ENCODE peak calls at places on chromosomes 5 and 9, in eight cellular contexts. X, N, L, M, I, F, H and T are unnamed samples.

GRCh38 chr9:88521308-88521707 is 13.7 kb upstream of the NXNL2 start:
- DNase-seq in L (no peak), X (no peak), F (no peak), N (no peak), M (no peak), I (no peak), H (no peak), T (no peak)

GRCh38 chr9:97853056-97853843 is at the start of gene FOXE1:
- DNase-seq in L (no peak), H (no peak), M (no peak), F (no peak), X (no peak), I (no peak), N (no peak), T (peak; percentile 55)

GRCh38 chr9:91948061-91948422 is 2.0 kb downstream of the ROR2 start:
- DNase-seq in I (no peak), H (no peak), N (peak; percentile 69), L (no peak), M (no peak), X (no peak), F (no peak), T (peak; percentile 38)

GRCh38 chr9:122060481-122060880 is 32.6 kb downstream of the TTLL11 start:
- DNase-seq in M (no peak), X (no peak), H (no peak), F (no peak), L (no peak), I (no peak), N (no peak), T (no peak)

GRCh38 chr5:5062903-5063302 is 77.2 kb upstream of the ADAMTS16 start:
- DNase-seq in I (no peak), M (no peak), L (no peak), N (no peak), F (no peak), X (peak; percentile 46), H (no peak), T (no peak)

GRCh38 chr5:62982348-62982747 is 403.7 kb downstream of the LRRC70 start:
- DNase-seq in F (no peak), I (no peak), H (no peak), N (no peak), L (no peak), M (peak; percentile 9), X (no peak), T (peak; percentile 34)

GRCh38 chr5:16108418-16108817 is 71.2 kb downstream of the MARCHF11 start:
- DNase-seq in L (no peak), F (no peak), H (no peak), X (no peak), M (no peak), I (no peak), N (no peak), T (no peak)

GRCh38 chr9:98860871-98861293 is 53.4 kb downstream of the GALNT12 start:
- DNase-seq in H (no peak), M (peak; percentile 91), F (no peak), X (no peak), N (peak; percentile 98), L (no peak), I (no peak), T (peak; percentile 28)

GRCh38 chr5:112331892-112332291 is 87.2 kb downstream of the EPB41L4A start:
- DNase-seq in N (no peak), H (no peak), F (no peak), I (no peak), X (no peak), L (no peak), M (no peak), T (no peak)

GRCh38 chr5:122313001-122313402 is 965 bp downstream of the SNCAIP start:
- DNase-seq in N (no peak), F (no peak), X (no peak), L (no peak), M (no peak), I (no peak), H (no peak), T (peak; percentile 17)

GRCh38 chr9:116151966-116152381 is 1.6 kb upstream of the PAPPA start:
- DNase-seq in N (peak; percentile 86), I (no peak), X (peak; percentile 65), F (no peak), M (no peak), H (no peak), L (no peak), T (no peak)

GRCh38 chr5:133756756-133757155 is 144.4 kb upstream of the FSTL4 start:
- DNase-seq in N (no peak), M (no peak), X (no peak), F (no peak), L (no peak), I (no peak), H (no peak), T (no peak)

GRCh38 chr5:82406200-82406773 is 128.1 kb upstream of the RPS23 start:
- DNase-seq in M (no peak), H (no peak), X (peak; percentile 30), L (no peak), N (peak; percentile 96), I (no peak), F (no peak), T (peak; percentile 36)

GRCh38 chr5:42614509-42614908 is 142.1 kb upstream of the CCDC152 start:
- DNase-seq in M (no peak), F (no peak), N (peak; percentile 73), H (no peak), I (no peak), L (no peak), X (peak; percentile 70), T (no peak)

GRCh38 chr9:38029923-38030638 is 38.9 kb downstream of the SHB start:
- DNase-seq in F (no peak), M (no peak), H (no peak), N (no peak), L (no peak), I (no peak), X (no peak), T (no peak)

GRCh38 chr9:74770508-74771261 is 117.0 kb downstream of the TRPM6 start:
- DNase-seq in X (no peak), L (no peak), H (peak; percentile 26), F (peak; percentile 11), I (peak; percentile 12), N (peak; percentile 28), M (peak; percentile 30), T (peak; percentile 89)

GRCh38 chr5:36728697-36729543 is 122.5 kb downstream of the SLC1A3 start:
- DNase-seq in I (no peak), F (peak; percentile 55), N (peak; percentile 75), X (peak; percentile 78), L (no peak), M (peak; percentile 39), H (peak; percentile 37), T (peak; percentile 86)

GRCh38 chr9:86246752-86247161 is 12.7 kb downstream of the C9orf153 start:
- DNase-seq in X (no peak), M (peak; percentile 19), H (peak; percentile 32), I (no peak), L (no peak), F (no peak), N (peak; percentile 31), T (peak; percentile 58)

GRCh38 chr9:110116543-110116885 is 91.4 kb downstream of the C9orf152 start:
- DNase-seq in M (no peak), L (no peak), I (no peak), F (no peak), X (peak; percentile 16), N (peak; percentile 100), H (no peak), T (no peak)

GRCh38 chr5:139797335-139797734 is 1.7 kb downstream of the PSD2 start:
- DNase-seq in I (no peak), F (no peak), L (no peak), M (no peak), H (no peak), N (no peak), X (no peak), T (no peak)

GRCh38 chr9:130240410-130241197 is 25.0 kb upstream of the HMCN2 start:
- DNase-seq in N (peak; percentile 69), M (peak; percentile 90), H (peak; percentile 32), L (no peak), X (peak; percentile 65), I (no peak), F (peak; percentile 31), T (peak; percentile 82)

GRCh38 chr9:85114799-85115198 is 445.3 kb downstream of the NTRK2 start:
- DNase-seq in F (no peak), L (no peak), H (no peak), N (no peak), I (no peak), M (no peak), X (no peak), T (no peak)

GRCh38 chr9:135887585-135888050 is 19.7 kb downstream of the CAMSAP1 start:
- DNase-seq in N (no peak), H (no peak), L (no peak), X (no peak), M (peak; percentile 67), F (peak; percentile 59), I (no peak), T (peak; percentile 76)

GRCh38 chr5:159156839-159157238 is 52.5 kb downstream of the RNF145 start:
- DNase-seq in H (peak; percentile 18), X (peak; percentile 81), I (no peak), M (peak; percentile 55), L (no peak), N (peak; percentile 83), F (peak; percentile 62), T (peak; percentile 89)

GRCh38 chr5:107359033-107359915 is 311.5 kb downstream of the EFNA5 start:
- DNase-seq in F (no peak), X (no peak), I (no peak), M (no peak), H (no peak), L (no peak), N (peak; percentile 64), T (no peak)

GRCh38 chr5:88830567-88830966 is 52.4 kb downstream of the MEF2C start:
- DNase-seq in I (no peak), L (no peak), H (no peak), N (no peak), X (no peak), F (no peak), M (no peak), T (no peak)

GRCh38 chr5:138964547-138965174 is 89.5 kb upstream of the LRRTM2 start:
- DNase-seq in M (peak; percentile 60), X (no peak), F (no peak), H (no peak), I (no peak), L (no peak), N (no peak), T (no peak)

GRCh38 chr9:6184749-6185645 is 30.6 kb upstream of the IL33 start:
- DNase-seq in L (no peak), N (peak; percentile 35), X (no peak), H (peak; percentile 36), F (no peak), M (peak; percentile 21), I (no peak), T (no peak)

GRCh38 chr5:89437450-89438435 is 554.8 kb upstream of the MEF2C start:
- DNase-seq in H (no peak), X (peak; percentile 65), F (no peak), I (no peak), N (peak; percentile 3), L (no peak), M (no peak), T (no peak)

GRCh38 chr9:121607434-121608248 is 43.8 kb upstream of the DAB2IP start:
- DNase-seq in L (no peak), I (no peak), N (peak; percentile 38), H (no peak), F (no peak), M (peak; percentile 39), X (no peak), T (no peak)

GRCh38 chr5:2886531-2886930 is 135.1 kb upstream of the IRX2 start:
- DNase-seq in X (no peak), L (no peak), M (no peak), F (no peak), N (no peak), I (no peak), H (no peak), T (no peak)

GRCh38 chr9:7408845-7409244 is 390.7 kb downstream of the DMAC1 start:
- DNase-seq in L (no peak), H (no peak), M (no peak), N (no peak), F (no peak), I (no peak), X (no peak), T (no peak)

GRCh38 chr5:41246376-41246775 is 33.0 kb upstream of the C6 start:
- DNase-seq in X (peak; percentile 71), F (no peak), L (no peak), N (peak; percentile 98), M (no peak), H (no peak), I (no peak), T (no peak)

GRCh38 chr5:61969347-61969746 is 336.7 kb upstream of the KIF2A start:
- DNase-seq in M (no peak), X (peak; percentile 33), H (no peak), F (no peak), L (no peak), I (no peak), N (no peak), T (no peak)